ENCODE peak calls at places on chromosomes 6 and 20, in four cellular contexts. Y, O, X and Q are unnamed samples.

GRCh38 chr20:21767739-21768223 is 62.3 kb downstream of the PAX1 start:
- DNase-seq in Y (peak), O (no peak), X (no peak), Q (no peak)

GRCh38 chr20:56347628-56348305 is 11.0 kb upstream of the FAM210B start:
- DNase-seq in Y (peak), O (no peak), X (no peak), Q (no peak)

GRCh38 chr6:15501806-15502450 is 160.9 kb downstream of the DTNBP1 start:
- DNase-seq in Y (no peak), O (peak), X (no peak), Q (no peak)

GRCh38 chr6:108526739-108527174 is 34.0 kb upstream of the FOXO3 start:
- DNase-seq in Y (no peak), O (no peak), X (peak), Q (peak)

GRCh38 chr6:100103194-100103593 is 109.2 kb upstream of the MCHR2 start:
- DNase-seq in Y (no peak), O (no peak), X (no peak), Q (no peak)

GRCh38 chr20:52420805-52421204 is 229.2 kb upstream of the ZFP64 start:
- DNase-seq in Y (no peak), O (no peak), X (no peak), Q (no peak)

GRCh38 chr6:170073846-170074245 is 217.0 kb downstream of the DLL1 start:
- DNase-seq in Y (no peak), O (no peak), X (no peak), Q (no peak)

GRCh38 chr6:30763618-30764489 is 19.5 kb upstream of the IER3 start:
- DNase-seq in Y (peak), O (no peak), X (no peak), Q (no peak)

GRCh38 chr20:48075591-48076174 is 290.4 kb upstream of the SULF2 start:
- DNase-seq in Y (no peak), O (no peak), X (no peak), Q (no peak)

GRCh38 chr20:22572491-22572890 is 11.9 kb downstream of the FOXA2 start:
- DNase-seq in Y (no peak), O (no peak), X (no peak), Q (no peak)

GRCh38 chr6:34391023-34391485 is 1.4 kb downstream of the NUDT3 start:
- DNase-seq in Y (peak), O (no peak), X (no peak), Q (no peak)

GRCh38 chr6:136783495-136784270 is 8.6 kb downstream of the MAP3K5 start:
- DNase-seq in Y (no peak), O (no peak), X (no peak), Q (no peak)

GRCh38 chr6:160239929-160240690 is 18.5 kb downstream of the SLC22A2 start:
- DNase-seq in Y (no peak), O (no peak), X (no peak), Q (no peak)

GRCh38 chr6:22766979-22767378 is 197.6 kb downstream of the HDGFL1 start:
- DNase-seq in Y (no peak), O (no peak), X (no peak), Q (no peak)

GRCh38 chr6:166608819-166609218 is 18.2 kb downstream of the RPS6KA2 start:
- DNase-seq in Y (no peak), O (no peak), X (no peak), Q (no peak)

GRCh38 chr6:14206351-14206750 is 88.8 kb downstream of the CD83 start:
- DNase-seq in Y (no peak), O (no peak), X (no peak), Q (no peak)

GRCh38 chr20:37315293-37316110 is 26.0 kb downstream of the MANBAL start:
- DNase-seq in Y (no peak), O (no peak), X (no peak), Q (peak)

GRCh38 chr6:47733879-47734558 is 35.6 kb downstream of the ADGRF4 start:
- DNase-seq in Y (no peak), O (no peak), X (no peak), Q (no peak)